ENCODE peak calls at places on chromosomes 11 and 22, in ten cellular contexts. A, N, Q, L, Z, B, D, V, H and T are unnamed samples.

GRCh38 chr11:114025329-114025907 is 34.1 kb upstream of the ZBTB16 start:
- DNase-seq in Z (no peak), Q (no peak), N (no peak), H (no peak), D (no peak), L (no peak), A (no peak), V (no peak), B (no peak), T (peak)

GRCh38 chr11:131609317-131609716 is 238.9 kb downstream of the NTM start:
- DNase-seq in A (no peak), N (peak), Z (no peak), Q (no peak), V (no peak), L (no peak), D (peak), B (peak), H (no peak), T (no peak)

GRCh38 chr11:19345848-19346681 is 105.3 kb upstream of the E2F8 start:
- DNase-seq in N (no peak), B (peak), Q (no peak), Z (no peak), D (no peak), L (no peak), H (no peak), V (no peak), A (peak), T (no peak)

GRCh38 chr11:125072210-125072960 is 9.3 kb downstream of the SLC37A2 start:
- DNase-seq in H (no peak), D (no peak), A (no peak), V (peak), B (no peak), L (no peak), N (no peak), Z (no peak), Q (no peak), T (no peak)

GRCh38 chr11:126588630-126589491 is 233.4 kb downstream of the ST3GAL4 start:
- DNase-seq in L (no peak), D (no peak), B (no peak), Z (no peak), Q (no peak), A (no peak), V (no peak), H (no peak), N (no peak), T (no peak)

GRCh38 chr22:37641251-37641949 is 1.9 kb downstream of the SH3BP1 start:
- DNase-seq in N (no peak), Q (peak), A (no peak), D (no peak), H (no peak), B (no peak), V (no peak), L (no peak), Z (no peak), T (no peak)

GRCh38 chr22:38417252-38418060 is 37.5 kb downstream of the KCNJ4 start:
- DNase-seq in N (no peak), B (no peak), V (peak), A (no peak), L (no peak), Z (no peak), H (no peak), D (no peak), Q (peak), T (no peak)

GRCh38 chr22:20641198-20641892 is 132.6 kb upstream of the SERPIND1 start:
- DNase-seq in Q (no peak), V (peak), L (no peak), D (no peak), H (no peak), Z (peak), N (no peak), A (no peak), B (no peak), T (no peak)

GRCh38 chr11:352456-353180 is 16.7 kb upstream of the B4GALNT4 start:
- DNase-seq in V (no peak), N (no peak), B (no peak), L (no peak), H (no peak), Q (peak), Z (no peak), D (no peak), A (no peak), T (no peak)